ENCODE peak calls at places on chromosomes 1 and 21, in eight cellular contexts. One of them, this sample, is unnamed.

GRCh38 chr1:244319283-244320132 is 132.2 kb downstream of the ADSS2 start:
- DNase-seq in Calu3: no peak
- DNase-seq in nephron progenitor cell: no peak
- DNase-seq in tibial artery: no peak
- DNase-seq in AG09319: no peak
- DNase-seq in fibroblast of the aortic adventitia: peak
- DNase-seq in MM.1S: no peak
- DNase-seq in fibroblast of lung: peak
- DNase-seq in this sample: no peak

GRCh38 chr21:45535341-45536081 is 6.7 kb downstream of the SLC19A1 start:
- DNase-seq in fibroblast of the aortic adventitia: no peak
- DNase-seq in AG09319: no peak
- DNase-seq in tibial artery: peak
- DNase-seq in Calu3: no peak
- DNase-seq in nephron progenitor cell: no peak
- DNase-seq in fibroblast of lung: no peak
- DNase-seq in MM.1S: no peak
- DNase-seq in this sample: peak

GRCh38 chr1:17207046-17207445 is 2.1 kb downstream of the PADI1 start:
- DNase-seq in AG09319: no peak
- DNase-seq in fibroblast of lung: no peak
- DNase-seq in tibial artery: peak
- DNase-seq in Calu3: peak
- DNase-seq in fibroblast of the aortic adventitia: no peak
- DNase-seq in nephron progenitor cell: no peak
- DNase-seq in MM.1S: no peak
- DNase-seq in this sample: no peak

GRCh38 chr1:64112281-64112680 is 91.1 kb upstream of the UBE2U start:
- DNase-seq in MM.1S: no peak
- DNase-seq in fibroblast of lung: peak
- DNase-seq in tibial artery: no peak
- DNase-seq in nephron progenitor cell: no peak
- DNase-seq in Calu3: no peak
- DNase-seq in AG09319: peak
- DNase-seq in fibroblast of the aortic adventitia: peak
- DNase-seq in this sample: no peak

GRCh38 chr1:169529068-169529642 is 43.4 kb upstream of the SLC19A2 start:
- DNase-seq in fibroblast of the aortic adventitia: peak
- DNase-seq in MM.1S: peak
- DNase-seq in tibial artery: no peak
- DNase-seq in nephron progenitor cell: no peak
- DNase-seq in Calu3: peak
- DNase-seq in fibroblast of lung: no peak
- DNase-seq in AG09319: no peak
- DNase-seq in this sample: no peak

GRCh38 chr1:63124666-63125191 is 197.6 kb upstream of the FOXD3 start:
- DNase-seq in tibial artery: no peak
- DNase-seq in fibroblast of lung: peak
- DNase-seq in fibroblast of the aortic adventitia: peak
- DNase-seq in MM.1S: peak
- DNase-seq in Calu3: no peak
- DNase-seq in AG09319: peak
- DNase-seq in nephron progenitor cell: no peak
- DNase-seq in this sample: no peak

GRCh38 chr1:31672988-31673387 is 28.3 kb upstream of the PEF1 start:
- DNase-seq in fibroblast of the aortic adventitia: no peak
- DNase-seq in MM.1S: no peak
- DNase-seq in AG09319: no peak
- DNase-seq in fibroblast of lung: no peak
- DNase-seq in tibial artery: peak
- DNase-seq in nephron progenitor cell: no peak
- DNase-seq in Calu3: no peak
- DNase-seq in this sample: peak

GRCh38 chr1:3035871-3036645 is 14.8 kb downstream of the ACTRT2 start:
- DNase-seq in nephron progenitor cell: no peak
- DNase-seq in fibroblast of the aortic adventitia: no peak
- DNase-seq in tibial artery: peak
- DNase-seq in AG09319: no peak
- DNase-seq in Calu3: no peak
- DNase-seq in MM.1S: no peak
- DNase-seq in fibroblast of lung: no peak
- DNase-seq in this sample: no peak

GRCh38 chr1:160500321-160500990 is 22.6 kb downstream of the SLAMF6 start:
- DNase-seq in tibial artery: no peak
- DNase-seq in Calu3: no peak
- DNase-seq in fibroblast of lung: no peak
- DNase-seq in fibroblast of the aortic adventitia: no peak
- DNase-seq in MM.1S: no peak
- DNase-seq in AG09319: no peak
- DNase-seq in nephron progenitor cell: no peak
- DNase-seq in this sample: no peak

GRCh38 chr1:162193815-162194214 is 124.3 kb downstream of the NOS1AP start:
- DNase-seq in fibroblast of the aortic adventitia: no peak
- DNase-seq in nephron progenitor cell: peak
- DNase-seq in AG09319: no peak
- DNase-seq in MM.1S: no peak
- DNase-seq in fibroblast of lung: no peak
- DNase-seq in tibial artery: no peak
- DNase-seq in Calu3: no peak
- DNase-seq in this sample: no peak

GRCh38 chr1:247854899-247855545 is 2.0 kb upstream of the TRIM58 start:
- DNase-seq in fibroblast of lung: no peak
- DNase-seq in Calu3: no peak
- DNase-seq in fibroblast of the aortic adventitia: no peak
- DNase-seq in nephron progenitor cell: no peak
- DNase-seq in AG09319: no peak
- DNase-seq in MM.1S: no peak
- DNase-seq in tibial artery: no peak
- DNase-seq in this sample: peak

GRCh38 chr1:166489670-166490436 is 323.1 kb upstream of the FAM78B start:
- DNase-seq in nephron progenitor cell: no peak
- DNase-seq in fibroblast of the aortic adventitia: peak
- DNase-seq in Calu3: peak
- DNase-seq in fibroblast of lung: no peak
- DNase-seq in tibial artery: no peak
- DNase-seq in AG09319: no peak
- DNase-seq in MM.1S: peak
- DNase-seq in this sample: no peak

GRCh38 chr1:2233997-2234761 is 6.1 kb downstream of the SKI start:
- DNase-seq in fibroblast of lung: peak
- DNase-seq in fibroblast of the aortic adventitia: peak
- DNase-seq in Calu3: peak
- DNase-seq in nephron progenitor cell: no peak
- DNase-seq in MM.1S: no peak
- DNase-seq in AG09319: peak
- DNase-seq in tibial artery: peak
- DNase-seq in this sample: no peak

GRCh38 chr1:224524679-224525078 is 90.1 kb upstream of the WDR26 start:
- DNase-seq in nephron progenitor cell: no peak
- DNase-seq in MM.1S: no peak
- DNase-seq in fibroblast of the aortic adventitia: peak
- DNase-seq in fibroblast of lung: peak
- DNase-seq in AG09319: no peak
- DNase-seq in tibial artery: no peak
- DNase-seq in Calu3: no peak
- DNase-seq in this sample: no peak

GRCh38 chr1:19369396-19370090 is 57.4 kb downstream of the SLC66A1 start:
- DNase-seq in fibroblast of the aortic adventitia: no peak
- DNase-seq in nephron progenitor cell: no peak
- DNase-seq in Calu3: no peak
- DNase-seq in MM.1S: no peak
- DNase-seq in fibroblast of lung: no peak
- DNase-seq in AG09319: no peak
- DNase-seq in tibial artery: no peak
- DNase-seq in this sample: no peak

DNA sequence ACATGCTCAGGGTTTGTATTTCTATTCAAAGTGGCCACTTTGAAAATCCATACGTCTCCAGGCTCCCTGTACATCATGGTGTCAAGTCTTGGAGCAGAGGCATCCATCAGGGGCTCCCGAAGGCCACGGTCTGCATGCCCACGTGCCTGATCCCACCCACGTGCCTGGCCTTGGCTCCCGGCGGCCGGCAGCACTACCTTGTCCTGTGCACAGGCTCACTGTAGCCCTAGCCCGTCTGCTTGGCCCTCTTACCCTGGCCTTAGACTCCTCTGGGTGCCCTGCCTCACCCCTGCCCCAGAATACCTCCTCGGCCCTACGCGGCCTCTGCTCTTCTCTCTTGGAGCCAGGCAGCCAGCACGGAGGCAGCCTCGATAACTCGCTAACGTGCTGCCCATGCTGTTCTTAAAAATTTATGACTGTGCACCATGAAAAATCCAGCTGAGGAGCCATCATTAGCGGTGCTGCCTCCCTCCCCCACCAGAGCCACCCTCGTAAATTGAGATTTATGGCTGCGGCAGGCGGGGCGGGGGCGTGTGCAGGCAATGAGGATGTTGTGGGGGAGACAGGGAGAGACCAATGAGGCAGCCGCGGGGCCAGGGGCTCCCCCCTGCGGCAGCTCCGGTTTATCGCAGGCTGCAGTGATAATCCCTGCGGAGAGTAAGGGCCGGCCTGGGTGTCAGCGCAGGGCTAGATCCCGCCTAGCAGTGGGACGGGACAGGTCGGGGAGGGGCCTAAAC is 24.6 kb downstream of the DMAP1 start:
- DNase-seq in nephron progenitor cell: peak
- DNase-seq in MM.1S: no peak
- DNase-seq in fibroblast of the aortic adventitia: no peak
- DNase-seq in tibial artery: peak
- DNase-seq in fibroblast of lung: peak
- DNase-seq in Calu3: no peak
- DNase-seq in AG09319: no peak
- DNase-seq in this sample: peak
- TF ChIP-seq CTCF in nephron progenitor cell: peak
- TF ChIP-seq CTCF in MM.1S: no peak
- TF ChIP-seq CTCF in fibroblast of the aortic adventitia: peak
- TF ChIP-seq CTCF in tibial artery: peak
- TF ChIP-seq CTCF in fibroblast of lung: peak
- TF ChIP-seq CTCF in Calu3: no peak
- TF ChIP-seq CTCF in AG09319: peak
- TF ChIP-seq CTCF in this sample: peak

GRCh38 chr1:7047866-7048265 is 262.6 kb downstream of the CAMTA1 start:
- DNase-seq in nephron progenitor cell: no peak
- DNase-seq in tibial artery: no peak
- DNase-seq in fibroblast of lung: no peak
- DNase-seq in MM.1S: no peak
- DNase-seq in AG09319: no peak
- DNase-seq in Calu3: no peak
- DNase-seq in fibroblast of the aortic adventitia: no peak
- DNase-seq in this sample: no peak

GRCh38 chr1:7048395-7048794 is 263.1 kb downstream of the CAMTA1 start:
- DNase-seq in Calu3: no peak
- DNase-seq in fibroblast of lung: no peak
- DNase-seq in nephron progenitor cell: no peak
- DNase-seq in MM.1S: no peak
- DNase-seq in AG09319: no peak
- DNase-seq in tibial artery: no peak
- DNase-seq in fibroblast of the aortic adventitia: no peak
- DNase-seq in this sample: no peak

GRCh38 chr1:7049913-7050625 is 264.8 kb downstream of the CAMTA1 start:
- DNase-seq in tibial artery: no peak
- DNase-seq in Calu3: no peak
- DNase-seq in fibroblast of lung: no peak
- DNase-seq in nephron progenitor cell: no peak
- DNase-seq in AG09319: no peak
- DNase-seq in fibroblast of the aortic adventitia: no peak
- DNase-seq in MM.1S: no peak
- DNase-seq in this sample: no peak

GRCh38 chr1:7052701-7053100 is 267.4 kb downstream of the CAMTA1 start:
- DNase-seq in nephron progenitor cell: no peak
- DNase-seq in Calu3: no peak
- DNase-seq in MM.1S: no peak
- DNase-seq in fibroblast of the aortic adventitia: no peak
- DNase-seq in tibial artery: no peak
- DNase-seq in AG09319: no peak
- DNase-seq in fibroblast of lung: no peak
- DNase-seq in this sample: no peak

DNA sequence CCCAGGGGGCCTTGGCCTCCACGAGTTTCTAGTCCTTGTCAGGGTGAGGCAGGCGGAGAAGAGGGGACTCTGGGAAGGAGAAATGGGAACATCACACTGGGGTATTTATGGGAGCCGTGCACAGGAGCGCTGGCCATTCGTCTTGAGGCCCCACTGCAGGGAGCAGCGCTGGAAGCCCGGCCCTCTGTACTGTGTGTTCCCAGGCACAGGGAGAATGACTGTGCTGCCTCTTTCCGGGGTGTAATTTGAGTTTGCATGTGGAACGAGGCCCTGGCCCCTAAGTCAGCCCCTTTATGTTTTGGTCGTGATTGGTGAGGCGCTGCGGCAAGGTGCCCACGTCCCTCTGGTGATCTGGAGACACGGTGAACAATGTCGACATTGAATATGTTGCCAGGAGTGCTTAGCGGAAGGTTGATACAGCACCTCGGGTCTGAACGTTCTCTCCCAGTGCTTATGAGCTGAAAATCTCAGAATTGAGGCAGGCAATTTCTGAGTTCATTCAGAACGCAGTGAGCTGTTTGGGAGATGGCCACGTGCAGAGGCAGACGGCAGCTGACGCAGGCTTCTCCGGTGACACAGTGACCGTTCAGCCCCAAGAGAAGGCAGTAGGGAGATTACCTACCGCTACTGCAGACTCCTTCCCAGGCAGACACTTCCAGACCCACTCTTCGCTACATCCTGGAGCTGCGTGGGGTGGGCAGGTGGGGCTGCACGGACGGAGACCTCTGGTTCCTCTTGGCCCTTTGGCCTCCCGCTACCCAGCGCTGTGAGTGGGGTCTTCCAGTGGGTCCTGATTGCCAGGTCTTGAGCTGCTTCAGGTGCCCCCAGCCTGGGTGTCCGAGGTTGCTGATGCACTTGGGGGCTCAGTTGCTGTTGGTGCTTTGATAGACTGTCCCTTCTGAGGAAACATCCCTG is 265.8 kb downstream of the CAMTA1 start:
- DNase-seq in fibroblast of the aortic adventitia: no peak
- DNase-seq in fibroblast of lung: no peak
- DNase-seq in tibial artery: no peak
- DNase-seq in nephron progenitor cell: no peak
- DNase-seq in MM.1S: no peak
- DNase-seq in AG09319: no peak
- DNase-seq in Calu3: no peak
- DNase-seq in this sample: no peak
- TF ChIP-seq CTCF in fibroblast of the aortic adventitia: no peak
- TF ChIP-seq CTCF in fibroblast of lung: no peak
- TF ChIP-seq CTCF in tibial artery: no peak
- TF ChIP-seq CTCF in nephron progenitor cell: no peak
- TF ChIP-seq CTCF in MM.1S: no peak
- TF ChIP-seq CTCF in AG09319: no peak
- TF ChIP-seq CTCF in Calu3: no peak
- TF ChIP-seq CTCF in this sample: no peak

GRCh38 chr1:37919277-37919676 is 27.6 kb downstream of the INPP5B start:
- DNase-seq in fibroblast of lung: no peak
- DNase-seq in tibial artery: no peak
- DNase-seq in nephron progenitor cell: no peak
- DNase-seq in Calu3: peak
- DNase-seq in AG09319: no peak
- DNase-seq in MM.1S: no peak
- DNase-seq in fibroblast of the aortic adventitia: peak
- DNase-seq in this sample: peak
- TF ChIP-seq CTCF in fibroblast of lung: peak
- TF ChIP-seq CTCF in tibial artery: no peak
- TF ChIP-seq CTCF in nephron progenitor cell: peak
- TF ChIP-seq CTCF in Calu3: peak
- TF ChIP-seq CTCF in AG09319: peak
- TF ChIP-seq CTCF in MM.1S: peak
- TF ChIP-seq CTCF in fibroblast of the aortic adventitia: peak
- TF ChIP-seq CTCF in this sample: peak

GRCh38 chr1:23168462-23169218 is at the start of gene LUZP1:
- DNase-seq in fibroblast of lung: peak
- DNase-seq in Calu3: peak
- DNase-seq in MM.1S: peak
- DNase-seq in tibial artery: peak
- DNase-seq in fibroblast of the aortic adventitia: peak
- DNase-seq in AG09319: peak
- DNase-seq in nephron progenitor cell: peak
- DNase-seq in this sample: peak
- TF ChIP-seq CTCF in fibroblast of lung: no peak
- TF ChIP-seq CTCF in Calu3: no peak
- TF ChIP-seq CTCF in MM.1S: no peak
- TF ChIP-seq CTCF in tibial artery: no peak
- TF ChIP-seq CTCF in fibroblast of the aortic adventitia: no peak
- TF ChIP-seq CTCF in AG09319: no peak
- TF ChIP-seq CTCF in nephron progenitor cell: no peak
- TF ChIP-seq CTCF in this sample: no peak